ENCODE peak calls at places on chromosomes 5 and 9, in six cellular contexts. E, R, L, P, V and Q are unnamed samples.

GRCh38 chr9:34413229-34413852 is 36.6 kb upstream of the MYORG start:
- ATAC-seq in E (no peak), R (no peak), L (no peak), P (no peak), V (peak), Q (no peak)

GRCh38 chr9:4334439-4334838 is 34.6 kb upstream of the GLIS3 start:
- ATAC-seq in E (no peak), R (peak), L (peak), P (peak), V (peak), Q (no peak)

GRCh38 chr5:132747693-132748440 is 641 bp downstream of the CCNI2 start:
- ATAC-seq in E (peak), R (peak), L (no peak), P (peak), V (peak), Q (peak)

GRCh38 chr5:143648696-143649095 is 163.3 kb upstream of the HMHB1 start:
- ATAC-seq in E (no peak), R (no peak), L (no peak), P (peak), V (peak), Q (no peak)

GRCh38 chr5:29054282-29054681 is 2015.9 kb upstream of the CDH9 start:
- ATAC-seq in E (no peak), R (no peak), L (no peak), P (no peak), V (no peak), Q (no peak)

GRCh38 chr9:108953983-108954574 is 19.9 kb downstream of the ABITRAM start:
- ATAC-seq in E (no peak), R (peak), L (no peak), P (peak), V (peak), Q (no peak)

GRCh38 chr5:139468421-139468931 is 2.3 kb upstream of the SMIM33 start:
- ATAC-seq in E (no peak), R (no peak), L (no peak), P (peak), V (no peak), Q (peak)

GRCh38 chr9:131853434-131853833 is 113.6 kb upstream of the RAPGEF1 start:
- ATAC-seq in E (no peak), R (no peak), L (no peak), P (peak), V (no peak), Q (no peak)

GRCh38 chr5:157540707-157541451 is 34.7 kb downstream of the ADAM19 start:
- ATAC-seq in E (peak), R (peak), L (peak), P (peak), V (peak), Q (peak)

GRCh38 chr5:127958421-127959011 is 125.0 kb upstream of the SLC12A2 start:
- ATAC-seq in E (no peak), R (no peak), L (no peak), P (no peak), V (no peak), Q (no peak)

GRCh38 chr5:135005076-135005475 is 29.0 kb downstream of the PITX1 start:
- ATAC-seq in E (no peak), R (no peak), L (no peak), P (no peak), V (no peak), Q (no peak)

GRCh38 chr9:112787942-112788341 is 37.4 kb downstream of the SNX30 start:
- ATAC-seq in E (no peak), R (no peak), L (no peak), P (no peak), V (no peak), Q (no peak)

GRCh38 chr5:28281381-28281780 is 1243.0 kb upstream of the CDH9 start:
- ATAC-seq in E (no peak), R (no peak), L (no peak), P (no peak), V (no peak), Q (no peak)

GRCh38 chr9:89078860-89079259 is 87.6 kb downstream of the S1PR3 start:
- ATAC-seq in E (no peak), R (peak), L (peak), P (no peak), V (no peak), Q (no peak)